ENCODE peak calls at places on chromosome 10, in four cellular contexts. O is PC-3, S is neural progenitor cell, E is MM.1S. D is an unnamed sample.

GRCh38 chr10:97580421-97581367 is 3.5 kb upstream of the HOGA1 start:
- DNase-seq in O (no peak), S (no peak), E (no peak), D (no peak)

GRCh38 chr10:106618611-106619010 is 545.9 kb downstream of the SORCS1 start:
- DNase-seq in O (no peak), S (no peak), E (no peak), D (no peak)

GRCh38 chr10:110841767-110842267 is 29.9 kb upstream of the PDCD4 start:
- DNase-seq in O (no peak), S (no peak), E (peak; percentile 94), D (no peak)

GRCh38 chr10:82212753-82213152 is 337.8 kb downstream of the NRG3 start:
- DNase-seq in O (no peak), S (no peak), E (no peak), D (no peak)

GRCh38 chr10:50326757-50327701 is 75.7 kb upstream of the ASAH2 start:
- DNase-seq in O (peak; percentile 100), S (no peak), E (no peak), D (no peak)

GRCh38 chr10:102616071-102616770 is 28.1 kb upstream of the TRIM8 start:
- DNase-seq in O (no peak), S (no peak), E (no peak), D (no peak)

GRCh38 chr10:75418287-75418686 is 13.1 kb upstream of the LRMDA start:
- DNase-seq in O (no peak), S (no peak), E (no peak), D (no peak)

GRCh38 chr10:110820321-110820814 is 51.4 kb upstream of the PDCD4 start:
- DNase-seq in O (no peak), S (no peak), E (no peak), D (no peak)

GRCh38 chr10:31866118-31866670 is 62.4 kb downstream of the ARHGAP12 start:
- DNase-seq in O (peak; percentile 48), S (no peak), E (peak; percentile 15), D (no peak)

GRCh38 chr10:103504181-103504783 is 10.8 kb downstream of the NEURL1 start:
- DNase-seq in O (peak; percentile 86), S (no peak), E (peak; percentile 98), D (no peak)

GRCh38 chr10:13608246-13608853 is 21.6 kb downstream of the PRPF18 start:
- DNase-seq in O (no peak), S (no peak), E (no peak), D (peak; percentile 56)

GRCh38 chr10:94546058-94546595 is 539 bp downstream of the HELLS start:
- DNase-seq in O (peak; percentile 18), S (peak; percentile 16), E (peak; percentile 21), D (no peak)

GRCh38 chr10:33706191-33706590 is 371.7 kb upstream of the NRP1 start:
- DNase-seq in O (peak; percentile 99), S (no peak), E (no peak), D (no peak)

GRCh38 chr10:15585303-15585715 is 134.4 kb downstream of the ITGA8 start:
- DNase-seq in O (peak; percentile 44), S (peak; percentile 83), E (peak; percentile 81), D (peak; percentile 80)

GRCh38 chr10:94224656-94225055 is 138.1 kb downstream of the NOC3L start:
- DNase-seq in O (peak; percentile 70), S (no peak), E (no peak), D (no peak)

GRCh38 chr10:121324678-121325213 is 273.5 kb downstream of the FGFR2 start:
- DNase-seq in O (peak; percentile 59), S (no peak), E (no peak), D (no peak)

GRCh38 chr10:28532223-28532508 is 752 bp upstream of the WAC start:
- DNase-seq in O (peak; percentile 6), S (no peak), E (no peak), D (peak; percentile 71)

GRCh38 chr10:70893227-70894006 is 5.1 kb upstream of the PCBD1 start:
- DNase-seq in O (no peak), S (no peak), E (no peak), D (no peak)

GRCh38 chr10:14543048-14543903 is 212.6 kb upstream of the FRMD4A start:
- DNase-seq in O (no peak), S (no peak), E (peak; percentile 33), D (no peak)

GRCh38 chr10:90906596-90906995 is 14.3 kb downstream of the ANKRD1 start:
- DNase-seq in O (no peak), S (no peak), E (no peak), D (no peak)

GRCh38 chr10:115141254-115141653 is 48.1 kb downstream of the ATRNL1 start:
- DNase-seq in O (no peak), S (peak; percentile 28), E (peak; percentile 25), D (peak; percentile 44)

GRCh38 chr10:34231441-34232180 is 583.5 kb downstream of the PARD3 start:
- DNase-seq in O (no peak), S (no peak), E (no peak), D (no peak)

GRCh38 chr10:132155723-132156381 is 30.9 kb upstream of the DPYSL4 start:
- DNase-seq in O (no peak), S (no peak), E (no peak), D (no peak)

DNA sequence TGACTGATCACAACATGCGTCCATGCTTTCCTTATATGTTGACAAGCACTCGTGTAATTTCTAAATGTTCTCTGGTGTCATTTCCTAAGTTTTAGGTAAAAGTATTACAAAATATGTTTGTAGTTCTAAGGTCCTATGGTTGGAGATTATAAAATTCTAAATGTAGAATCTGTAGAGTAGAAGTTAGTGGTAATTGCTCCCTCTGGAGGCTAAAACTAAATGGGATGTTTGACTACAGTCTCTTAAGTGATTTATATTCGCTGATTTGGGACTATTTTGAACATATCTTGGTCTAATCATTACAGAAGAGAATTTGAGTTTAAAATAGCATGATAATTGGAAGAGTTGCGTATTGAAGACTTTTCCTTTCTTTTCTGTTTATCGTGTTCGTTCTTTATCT is 74.1 kb downstream of the ZMYND11 start:
- DNase-seq in O (peak; percentile 21), S (no peak), E (no peak), D (peak; percentile 41)
- TF ChIP-seq CTCF in O (peak; percentile 51), S (peak; percentile 22), E (no peak), D (no peak)

DNA sequence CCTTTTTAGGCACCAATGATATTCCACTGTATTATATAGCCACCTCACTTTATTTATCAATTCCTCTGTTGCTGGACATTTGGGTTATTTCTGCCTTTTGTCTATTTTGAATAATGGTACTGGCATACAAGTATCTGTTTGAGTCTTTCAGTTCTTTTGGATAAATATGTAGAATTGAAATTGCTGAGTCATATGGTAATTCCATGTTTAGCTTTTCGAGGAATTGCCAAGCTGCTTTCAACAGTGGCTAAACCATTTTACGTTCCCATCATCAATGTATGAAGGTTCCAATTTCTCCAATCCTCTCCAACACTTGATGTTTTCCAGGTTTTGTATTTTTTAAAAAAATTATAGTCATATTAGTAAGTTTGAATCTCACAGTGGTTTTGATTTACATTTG is 42.3 kb downstream of the JMJD1C start:
- DNase-seq in O (no peak), S (no peak), E (no peak), D (no peak)
- H3K4me2 ChIP-seq in O (no peak overlapping the region), S (no peak overlapping the region), E (no peak overlapping the region), D (no peak overlapping the region)

DNA sequence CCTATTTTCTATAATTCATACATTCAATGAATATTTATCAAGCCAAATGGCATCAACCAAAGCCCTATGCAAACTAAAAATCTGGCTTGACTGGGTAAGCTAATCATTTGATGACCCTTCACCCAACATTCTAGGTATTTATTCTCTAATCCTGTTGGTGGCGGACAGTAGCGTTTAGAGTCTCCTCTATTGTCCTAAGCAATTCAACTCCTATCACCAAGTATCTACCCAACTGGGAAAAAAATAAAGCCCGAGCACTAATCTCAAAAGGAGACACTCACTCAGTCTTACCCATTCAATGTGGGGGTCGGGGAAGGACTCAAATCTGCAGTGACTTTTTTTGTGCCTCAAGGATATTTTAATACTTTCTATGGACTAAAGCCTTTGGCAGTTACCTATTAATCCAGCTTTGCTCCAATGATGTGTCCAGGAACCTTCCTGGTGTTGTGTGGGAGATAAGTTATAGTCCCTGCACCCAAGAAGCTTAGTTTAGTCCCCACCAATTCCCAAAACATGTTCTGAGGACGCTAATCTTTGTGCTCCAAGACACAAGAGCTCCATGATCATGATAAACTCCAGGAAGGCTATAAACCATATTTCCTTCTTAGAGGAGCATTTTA is 30.6 kb downstream of the DNMBP start:
- DNase-seq in O (no peak), S (peak; percentile 51), E (no peak), D (no peak)
- H3F3A ChIP-seq in O (peaks cover 5% of the 10 kb centered on the region), S (no peaks in the 10 kb centered on the region), E (no peaks in the 10 kb centered on the region), D (no peaks in the 10 kb centered on the region)

GRCh38 chr10:60466267-60467201 is 76.9 kb upstream of the ANK3 start:
- DNase-seq in O (peak; percentile 99), S (no peak), E (no peak), D (peak; percentile 27)
- TF ChIP-seq CTCF in O (no peak), S (peak; percentile 9), E (no peak), D (no peak)

D was measured in GM23338.